ENCODE peak calls at places on chromosomes 1 and 21, in five cellular contexts. One of them, this sample, is unnamed.

GRCh38 chr1:150061632-150062101 is 5.9 kb upstream of the VPS45 start:
- DNase-seq in IMR-90: peak; percentile 97
- DNase-seq in H54: peak; percentile 15
- DNase-seq in body of pancreas: peak; percentile 40
- DNase-seq in erythroblast: no peak
- DNase-seq in this sample: no peak

GRCh38 chr21:32094792-32095191 is 184.1 kb downstream of the MIS18A start:
- DNase-seq in IMR-90: peak; percentile 46
- DNase-seq in erythroblast: no peak
- DNase-seq in body of pancreas: no peak
- DNase-seq in H54: peak; percentile 42
- DNase-seq in this sample: no peak

GRCh38 chr1:214312530-214313051 is 31.6 kb downstream of the SMYD2 start:
- DNase-seq in body of pancreas: no peak
- DNase-seq in IMR-90: no peak
- DNase-seq in H54: no peak
- DNase-seq in erythroblast: no peak
- DNase-seq in this sample: no peak

GRCh38 chr1:93960641-93961147 is 51.5 kb upstream of the GCLM start:
- DNase-seq in body of pancreas: no peak
- DNase-seq in H54: no peak
- DNase-seq in IMR-90: peak; percentile 12
- DNase-seq in erythroblast: no peak
- DNase-seq in this sample: no peak

GRCh38 chr1:81391100-81391828 is 409.5 kb upstream of the ADGRL2 start:
- DNase-seq in body of pancreas: no peak
- DNase-seq in H54: no peak
- DNase-seq in erythroblast: no peak
- DNase-seq in IMR-90: peak; percentile 31
- DNase-seq in this sample: no peak

GRCh38 chr1:32761253-32761877 is 55.8 kb downstream of the YARS1 start:
- DNase-seq in H54: no peak
- DNase-seq in erythroblast: peak; percentile 87
- DNase-seq in IMR-90: peak; percentile 81
- DNase-seq in body of pancreas: peak; percentile 94
- DNase-seq in this sample: no peak

GRCh38 chr21:45962531-45963224 is 18.9 kb upstream of the COL6A1 start:
- DNase-seq in body of pancreas: no peak
- DNase-seq in erythroblast: no peak
- DNase-seq in IMR-90: no peak
- DNase-seq in H54: no peak
- DNase-seq in this sample: no peak

GRCh38 chr1:183262628-183263220 is 76.7 kb downstream of the LAMC2 start:
- DNase-seq in body of pancreas: no peak
- DNase-seq in erythroblast: no peak
- DNase-seq in IMR-90: no peak
- DNase-seq in H54: no peak
- DNase-seq in this sample: no peak

GRCh38 chr1:73765551-73766233 is 432.3 kb downstream of the LRRIQ3 start:
- DNase-seq in erythroblast: no peak
- DNase-seq in IMR-90: no peak
- DNase-seq in body of pancreas: no peak
- DNase-seq in H54: no peak
- DNase-seq in this sample: no peak

GRCh38 chr1:6218380-6218779 is 12.5 kb downstream of the RNF207 start:
- DNase-seq in body of pancreas: peak; percentile 47
- DNase-seq in H54: no peak
- DNase-seq in erythroblast: no peak
- DNase-seq in IMR-90: no peak
- DNase-seq in this sample: no peak

GRCh38 chr1:200346744-200347143 is 63.1 kb downstream of the ZNF281 start:
- DNase-seq in H54: no peak
- DNase-seq in body of pancreas: no peak
- DNase-seq in IMR-90: peak; percentile 63
- DNase-seq in erythroblast: no peak
- DNase-seq in this sample: no peak

GRCh38 chr1:41490911-41491310 is 6.4 kb upstream of the EDN2 start:
- DNase-seq in IMR-90: no peak
- DNase-seq in H54: no peak
- DNase-seq in body of pancreas: no peak
- DNase-seq in erythroblast: no peak
- DNase-seq in this sample: no peak

GRCh38 chr1:95311006-95311405 is 77.0 kb downstream of the RWDD3 start:
- DNase-seq in IMR-90: no peak
- DNase-seq in H54: no peak
- DNase-seq in body of pancreas: no peak
- DNase-seq in erythroblast: no peak
- DNase-seq in this sample: no peak

DNA sequence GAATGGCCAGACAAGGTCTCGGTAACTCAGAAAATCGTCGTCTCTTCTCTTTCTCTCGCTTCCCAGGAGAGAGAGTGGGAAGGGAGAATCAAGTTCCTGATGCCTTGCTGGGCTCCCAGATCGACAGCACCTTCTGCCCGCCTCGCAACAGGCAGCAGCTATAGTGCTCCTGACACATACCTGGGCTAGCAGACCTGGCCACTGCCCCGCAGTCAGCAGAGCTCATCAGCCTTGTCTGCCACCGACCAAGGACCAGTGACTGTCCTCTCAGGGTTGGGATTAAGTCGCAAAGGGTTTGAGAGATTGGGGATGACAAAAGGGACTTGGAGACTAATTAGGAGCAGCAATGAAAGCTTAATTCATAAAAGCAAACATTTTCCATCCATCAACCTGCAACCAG is 4.1 kb downstream of the RUNX3 start:
- DNase-seq in body of pancreas: no peak
- DNase-seq in IMR-90: no peak
- DNase-seq in erythroblast: no peak
- DNase-seq in H54: no peak
- DNase-seq in this sample: no peak
- TF ChIP-seq POLR2A in body of pancreas: no peak
- TF ChIP-seq POLR2A in IMR-90: no peak
- TF ChIP-seq POLR2A in erythroblast: no peak
- TF ChIP-seq POLR2A in H54: no peak
- TF ChIP-seq POLR2A in this sample: no peak

GRCh38 chr1:36155560-36156328 is at the start of gene MAP7D1:
- DNase-seq in erythroblast: peak; percentile 95
- DNase-seq in body of pancreas: peak; percentile 88
- DNase-seq in IMR-90: peak; percentile 80
- DNase-seq in H54: peak; percentile 82
- DNase-seq in this sample: peak; percentile 97
- TF ChIP-seq POLR2A in erythroblast: peak; percentile 86
- TF ChIP-seq POLR2A in body of pancreas: peak; percentile 95
- TF ChIP-seq POLR2A in IMR-90: peak; percentile 90
- TF ChIP-seq POLR2A in H54: peak; percentile 93
- TF ChIP-seq POLR2A in this sample: peak; percentile 58

GRCh38 chr1:54857741-54858665 is 29.0 kb downstream of the DHCR24 start:
- DNase-seq in H54: peak; percentile 35
- DNase-seq in erythroblast: no peak
- DNase-seq in body of pancreas: no peak
- DNase-seq in IMR-90: peak; percentile 78
- DNase-seq in this sample: no peak
- TF ChIP-seq POLR2A in H54: no peak
- TF ChIP-seq POLR2A in erythroblast: no peak
- TF ChIP-seq POLR2A in body of pancreas: no peak
- TF ChIP-seq POLR2A in IMR-90: no peak
- TF ChIP-seq POLR2A in this sample: no peak

DNA sequence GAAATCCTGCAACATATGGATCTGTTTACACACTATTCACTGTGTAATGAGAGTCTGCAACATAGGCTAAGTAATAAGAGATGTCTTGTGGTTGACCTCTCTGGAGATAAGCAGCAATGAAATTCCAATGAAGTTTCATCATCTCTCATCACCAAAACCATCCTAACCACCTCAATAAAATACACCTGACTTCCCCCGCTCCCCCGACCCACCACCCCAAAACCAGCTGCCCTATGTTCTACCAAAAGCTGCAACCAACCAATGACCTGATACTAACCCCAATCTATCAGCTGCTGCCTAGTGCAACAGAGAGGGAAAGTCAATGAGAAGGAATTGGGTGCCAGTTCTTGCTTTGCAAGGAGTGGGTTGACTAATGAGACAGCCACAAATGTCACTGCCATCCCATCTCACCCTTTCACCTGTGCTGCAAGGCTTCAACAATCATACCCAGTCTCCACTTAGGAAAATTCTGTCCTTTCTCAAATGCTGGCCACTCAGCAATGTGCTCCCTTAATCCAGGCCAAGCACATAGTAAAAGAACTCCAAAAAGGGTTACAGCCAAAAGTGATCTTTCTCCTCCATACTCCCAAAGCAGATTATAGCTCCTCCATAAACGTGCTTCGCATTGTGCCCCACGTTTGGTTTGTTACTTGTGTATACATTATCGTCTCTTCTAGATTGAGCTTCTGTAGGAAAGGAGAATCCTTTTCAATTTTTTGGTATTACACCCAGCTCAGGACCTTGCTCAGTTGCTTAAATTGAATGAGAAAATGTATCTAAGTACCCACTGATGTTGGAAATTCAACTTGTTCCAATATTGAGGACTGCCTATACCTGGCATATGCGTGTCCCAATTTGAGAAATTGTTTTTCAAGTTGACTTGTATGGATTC is 29.0 kb downstream of the MRPL39 start:
- DNase-seq in body of pancreas: no peak
- DNase-seq in H54: no peak
- DNase-seq in IMR-90: peak; percentile 36
- DNase-seq in erythroblast: peak; percentile 55
- DNase-seq in this sample: no peak
- TF ChIP-seq POLR2A in body of pancreas: no peak
- TF ChIP-seq POLR2A in H54: no peak
- TF ChIP-seq POLR2A in IMR-90: no peak
- TF ChIP-seq POLR2A in erythroblast: no peak
- TF ChIP-seq POLR2A in this sample: no peak

GRCh38 chr1:39104158-39105060 is 78.3 kb downstream of the NDUFS5 start:
- DNase-seq in IMR-90: no peak
- DNase-seq in H54: peak; percentile 30
- DNase-seq in body of pancreas: no peak
- DNase-seq in erythroblast: no peak
- DNase-seq in this sample: no peak

GRCh38 chr1:39105841-39106765 is 80.0 kb downstream of the NDUFS5 start:
- DNase-seq in IMR-90: no peak
- DNase-seq in H54: peak; percentile 63
- DNase-seq in erythroblast: peak; percentile 41
- DNase-seq in body of pancreas: peak; percentile 74
- DNase-seq in this sample: peak; percentile 82

GRCh38 chr1:39106949-39107740 is 81.0 kb downstream of the NDUFS5 start:
- DNase-seq in H54: peak; percentile 45
- DNase-seq in IMR-90: no peak
- DNase-seq in body of pancreas: no peak
- DNase-seq in erythroblast: no peak
- DNase-seq in this sample: no peak

GRCh38 chr1:39103321-39104157 is 77.4 kb downstream of the NDUFS5 start:
- DNase-seq in IMR-90: peak; percentile 87
- DNase-seq in erythroblast: no peak
- DNase-seq in body of pancreas: no peak
- DNase-seq in H54: peak; percentile 61
- DNase-seq in this sample: no peak

GRCh38 chr1:39105061-39105840 is 79.1 kb downstream of the NDUFS5 start:
- DNase-seq in H54: peak; percentile 49
- DNase-seq in erythroblast: peak; percentile 74
- DNase-seq in body of pancreas: peak; percentile 85
- DNase-seq in IMR-90: peak; percentile 59
- DNase-seq in this sample: peak; percentile 91
- TF ChIP-seq POLR2A in H54: peak; percentile 73
- TF ChIP-seq POLR2A in erythroblast: peak; percentile 48
- TF ChIP-seq POLR2A in body of pancreas: no peak
- TF ChIP-seq POLR2A in IMR-90: peak; percentile 39
- TF ChIP-seq POLR2A in this sample: no peak